ENCODE peak calls at places on chromosomes 4 and X, in five cellular contexts. P, A, J, C and V are unnamed samples.

GRCh38 chr4:98816386-98816785 is 112.5 kb downstream of the EIF4E start:
- DNase-seq in P (no peak), A (no peak), J (no peak), C (no peak), V (no peak)

GRCh38 chr4:73848183-73848777 is 4.8 kb upstream of the PF4V1 start:
- DNase-seq in P (no peak), A (no peak), J (no peak), C (no peak), V (no peak)

GRCh38 chr4:23999714-24000113 is 109.9 kb upstream of the PPARGC1A start:
- DNase-seq in P (peak; percentile 68), A (no peak), J (peak; percentile 16), C (no peak), V (no peak)

GRCh38 chrX:107712231-107713204 is 63.1 kb downstream of the TSC22D3 start:
- DNase-seq in P (no peak), A (no peak), J (no peak), C (no peak), V (no peak)

GRCh38 chr4:58163172-58163571 is 1053.0 kb upstream of the IGFBP7 start:
- DNase-seq in P (no peak), A (no peak), J (no peak), C (no peak), V (no peak)

GRCh38 chr4:107689912-107690587 is 30.0 kb downstream of the PAPSS1 start:
- DNase-seq in P (peak; percentile 94), A (no peak), J (peak; percentile 90), C (no peak), V (peak; percentile 9)

GRCh38 chrX:20265726-20266681 is 705 bp downstream of the RPS6KA3 start:
- DNase-seq in P (peak; percentile 58), A (no peak), J (no peak), C (peak; percentile 4), V (no peak)

GRCh38 chrX:38220024-38220935 is at the start of gene SRPX:
- DNase-seq in P (peak; percentile 80), A (no peak), J (peak; percentile 47), C (peak; percentile 38), V (peak; percentile 65)

GRCh38 chrX:12994321-12994720 is 19.4 kb downstream of the TMSB4X start:
- DNase-seq in P (no peak), A (no peak), J (no peak), C (no peak), V (no peak)

GRCh38 chr4:83855044-83855443 is 319.1 kb downstream of the GPAT3 start:
- DNase-seq in P (peak; percentile 97), A (no peak), J (peak; percentile 89), C (no peak), V (peak; percentile 62)

GRCh38 chr4:158895797-158896442 is 127.1 kb downstream of the FNIP2 start:
- DNase-seq in P (peak; percentile 30), A (no peak), J (no peak), C (peak; percentile 18), V (peak; percentile 72)

GRCh38 chr4:120611092-120611491 is 311.4 kb downstream of the PRDM5 start:
- DNase-seq in P (no peak), A (no peak), J (no peak), C (no peak), V (peak; percentile 5)

GRCh38 chr4:168028970-168029610 is 63.2 kb upstream of the ANXA10 start:
- DNase-seq in P (peak; percentile 40), A (no peak), J (no peak), C (no peak), V (no peak)

GRCh38 chrX:147900349-147900748 is 11.4 kb upstream of the FMR1 start:
- DNase-seq in P (no peak), A (no peak), J (peak; percentile 4), C (no peak), V (no peak)

GRCh38 chr4:167713756-167714155 is 378.6 kb upstream of the ANXA10 start:
- DNase-seq in P (peak; percentile 74), A (no peak), J (no peak), C (no peak), V (no peak)

GRCh38 chrX:13652256-13653021 is 502 bp upstream of the TCEANC start:
- DNase-seq in P (peak; percentile 90), A (no peak), J (peak; percentile 70), C (no peak), V (peak; percentile 82)

GRCh38 chr4:31923634-31924033 is 1203.5 kb downstream of the PCDH7 start:
- DNase-seq in P (no peak), A (no peak), J (no peak), C (no peak), V (no peak)

GRCh38 chr4:124757121-124757520 is 44.6 kb upstream of the ANKRD50 start:
- DNase-seq in P (peak; percentile 50), A (no peak), J (no peak), C (no peak), V (no peak)

GRCh38 chr4:41432889-41433288 is 105.1 kb upstream of the LIMCH1 start:
- DNase-seq in P (peak; percentile 65), A (no peak), J (peak; percentile 74), C (no peak), V (peak; percentile 88)

GRCh38 chrX:134753185-134754008 is 95.1 kb upstream of the PLAC1 start:
- DNase-seq in P (peak; percentile 53), A (no peak), J (peak; percentile 62), C (no peak), V (peak; percentile 53)

GRCh38 chr4:128686032-128686465 is 123.5 kb upstream of the JADE1 start:
- DNase-seq in P (no peak), A (no peak), J (no peak), C (no peak), V (no peak)

GRCh38 chrX:137684591-137684990 is 118.7 kb downstream of the ZIC3 start:
- DNase-seq in P (no peak), A (no peak), J (no peak), C (no peak), V (no peak)

GRCh38 chr4:13461511-13461910 is 22.6 kb downstream of the RAB28 start:
- DNase-seq in P (no peak), A (no peak), J (no peak), C (no peak), V (no peak)

GRCh38 chr4:107835409-107835808 is 10.7 kb downstream of the SGMS2 start:
- DNase-seq in P (peak; percentile 40), A (no peak), J (peak; percentile 11), C (no peak), V (peak; percentile 29)

GRCh38 chrX:53440101-53440500 is 5.9 kb upstream of the HSD17B10 start:
- DNase-seq in P (no peak), A (no peak), J (no peak), C (no peak), V (no peak)

GRCh38 chr4:151455212-151455611 is 46.2 kb downstream of the FHIP1A start:
- DNase-seq in P (no peak), A (no peak), J (no peak), C (no peak), V (no peak)

GRCh38 chrX:101265869-101266428 is 25.2 kb downstream of the TAF7L start:
- DNase-seq in P (peak; percentile 86), A (no peak), J (peak; percentile 22), C (no peak), V (peak; percentile 63)

GRCh38 chr4:80221161-80221560 is 23.9 kb downstream of the PRDM8 start:
- DNase-seq in P (peak; percentile 77), A (no peak), J (peak; percentile 52), C (no peak), V (peak; percentile 13)

GRCh38 chr4:15542795-15543194 is 73.1 kb downstream of the CC2D2A start:
- DNase-seq in P (no peak), A (no peak), J (no peak), C (no peak), V (no peak)

GRCh38 chrX:109485470-109486340 is 3.8 kb upstream of the GUCY2F start:
- DNase-seq in P (peak; percentile 70), A (no peak), J (peak; percentile 70), C (peak; percentile 51), V (peak; percentile 50)

GRCh38 chr4:5782829-5783476 is 72.0 kb downstream of the EVC start:
- DNase-seq in P (no peak), A (no peak), J (no peak), C (no peak), V (no peak)

GRCh38 chr4:152780267-152780811 is 585 bp downstream of the ARFIP1 start:
- DNase-seq in P (peak; percentile 52), A (no peak), J (peak; percentile 38), C (peak; percentile 36), V (no peak)